ENCODE peak calls at places on chromosomes 2 and 18, in six cellular contexts. N, S, Q, J, K and R are unnamed samples.

GRCh38 chr2:240821429-240821778 is 1.4 kb upstream of the KIF1A start:
- DNase-seq in N (no peak), S (no peak), Q (no peak), J (no peak), K (no peak), R (no peak)

GRCh38 chr2:190526105-190526708 is 8.3 kb downstream of the NEMP2 start:
- DNase-seq in N (no peak), S (no peak), Q (no peak), J (no peak), K (no peak), R (no peak)

GRCh38 chr18:74861154-74861553 is 263.5 kb downstream of the ZNF407 start:
- DNase-seq in N (no peak), S (no peak), Q (no peak), J (no peak), K (peak; percentile 26), R (no peak)

GRCh38 chr2:74548285-74548918 is 5.3 kb downstream of the LOXL3 start:
- DNase-seq in N (no peak), S (no peak), Q (no peak), J (no peak), K (no peak), R (no peak)

GRCh38 chr2:60756097-60757087 is at the start of gene PAPOLG:
- DNase-seq in N (peak; percentile 69), S (peak; percentile 84), Q (peak; percentile 95), J (peak; percentile 95), K (peak; percentile 93), R (peak; percentile 96)

GRCh38 chr2:85981579-85982247 is 92.9 kb upstream of the ST3GAL5 start:
- DNase-seq in N (no peak), S (no peak), Q (no peak), J (no peak), K (no peak), R (peak; percentile 14)

GRCh38 chr2:115505331-115505730 is 1062.9 kb downstream of the DPP10 start:
- DNase-seq in N (no peak), S (no peak), Q (no peak), J (no peak), K (no peak), R (no peak)

GRCh38 chr2:128563348-128563687 is 244.7 kb upstream of the HS6ST1 start:
- DNase-seq in N (peak; percentile 87), S (peak; percentile 99), Q (no peak), J (no peak), K (peak; percentile 96), R (no peak)

GRCh38 chr2:55268907-55269611 is at the start of gene MTIF2:
- DNase-seq in N (peak; percentile 72), S (peak; percentile 90), Q (peak; percentile 82), J (peak; percentile 89), K (peak; percentile 93), R (peak; percentile 95)

GRCh38 chr2:48567671-48568070 is 37.7 kb downstream of the STON1 start:
- DNase-seq in N (no peak), S (no peak), Q (no peak), J (no peak), K (peak; percentile 85), R (no peak)

GRCh38 chr2:96867756-96868554 is 1.9 kb downstream of the SEMA4C start:
- DNase-seq in N (no peak), S (no peak), Q (peak; percentile 15), J (no peak), K (no peak), R (no peak)